ENCODE peak calls at places on chromosomes 1 and 21, in nine cellular contexts. One of them, this sample, is unnamed.

GRCh38 chr1:239912471-239912870 is 179.2 kb upstream of the FMN2 start:
- DNase-seq in esophagus muscularis mucosa: peak
- DNase-seq in ovary: no peak
- DNase-seq in A549: no peak
- DNase-seq in suprapubic skin: no peak
- DNase-seq in transverse colon: no peak
- DNase-seq in sigmoid colon: peak
- DNase-seq in stomach: no peak
- DNase-seq in K562: no peak
- DNase-seq in this sample: no peak

GRCh38 chr1:219088778-219089557 is 84.7 kb upstream of the LYPLAL1 start:
- DNase-seq in ovary: no peak
- DNase-seq in sigmoid colon: no peak
- DNase-seq in K562: peak
- DNase-seq in A549: peak
- DNase-seq in transverse colon: peak
- DNase-seq in suprapubic skin: no peak
- DNase-seq in stomach: peak
- DNase-seq in esophagus muscularis mucosa: no peak
- DNase-seq in this sample: peak

GRCh38 chr1:168373869-168374268 is 93.2 kb downstream of the TBX19 start:
- DNase-seq in A549: no peak
- DNase-seq in transverse colon: no peak
- DNase-seq in sigmoid colon: no peak
- DNase-seq in suprapubic skin: no peak
- DNase-seq in ovary: no peak
- DNase-seq in esophagus muscularis mucosa: no peak
- DNase-seq in K562: peak
- DNase-seq in stomach: no peak
- DNase-seq in this sample: no peak

GRCh38 chr1:200411406-200412257 is 1.8 kb upstream of the ZNF281 start:
- DNase-seq in esophagus muscularis mucosa: no peak
- DNase-seq in sigmoid colon: no peak
- DNase-seq in suprapubic skin: no peak
- DNase-seq in ovary: no peak
- DNase-seq in stomach: no peak
- DNase-seq in A549: no peak
- DNase-seq in transverse colon: no peak
- DNase-seq in K562: no peak
- DNase-seq in this sample: no peak

GRCh38 chr1:67883069-67883468 is 49.8 kb upstream of the GNG12 start:
- DNase-seq in A549: peak
- DNase-seq in ovary: no peak
- DNase-seq in esophagus muscularis mucosa: no peak
- DNase-seq in transverse colon: no peak
- DNase-seq in K562: no peak
- DNase-seq in suprapubic skin: no peak
- DNase-seq in sigmoid colon: no peak
- DNase-seq in stomach: no peak
- DNase-seq in this sample: no peak

GRCh38 chr1:225653463-225654276 is 747 bp upstream of the ENAH start:
- DNase-seq in A549: peak
- DNase-seq in ovary: peak
- DNase-seq in stomach: peak
- DNase-seq in suprapubic skin: peak
- DNase-seq in transverse colon: peak
- DNase-seq in sigmoid colon: peak
- DNase-seq in K562: no peak
- DNase-seq in esophagus muscularis mucosa: peak
- DNase-seq in this sample: peak

GRCh38 chr1:91827094-91828006 is 58.6 kb downstream of the TGFBR3 start:
- DNase-seq in transverse colon: peak
- DNase-seq in esophagus muscularis mucosa: peak
- DNase-seq in A549: peak
- DNase-seq in sigmoid colon: peak
- DNase-seq in suprapubic skin: no peak
- DNase-seq in ovary: no peak
- DNase-seq in stomach: peak
- DNase-seq in K562: no peak
- DNase-seq in this sample: no peak

GRCh38 chr1:93033029-93033428 is 46.1 kb upstream of the MTF2 start:
- DNase-seq in ovary: no peak
- DNase-seq in A549: no peak
- DNase-seq in K562: peak
- DNase-seq in sigmoid colon: no peak
- DNase-seq in stomach: no peak
- DNase-seq in suprapubic skin: no peak
- DNase-seq in transverse colon: no peak
- DNase-seq in esophagus muscularis mucosa: no peak
- DNase-seq in this sample: no peak

DNA sequence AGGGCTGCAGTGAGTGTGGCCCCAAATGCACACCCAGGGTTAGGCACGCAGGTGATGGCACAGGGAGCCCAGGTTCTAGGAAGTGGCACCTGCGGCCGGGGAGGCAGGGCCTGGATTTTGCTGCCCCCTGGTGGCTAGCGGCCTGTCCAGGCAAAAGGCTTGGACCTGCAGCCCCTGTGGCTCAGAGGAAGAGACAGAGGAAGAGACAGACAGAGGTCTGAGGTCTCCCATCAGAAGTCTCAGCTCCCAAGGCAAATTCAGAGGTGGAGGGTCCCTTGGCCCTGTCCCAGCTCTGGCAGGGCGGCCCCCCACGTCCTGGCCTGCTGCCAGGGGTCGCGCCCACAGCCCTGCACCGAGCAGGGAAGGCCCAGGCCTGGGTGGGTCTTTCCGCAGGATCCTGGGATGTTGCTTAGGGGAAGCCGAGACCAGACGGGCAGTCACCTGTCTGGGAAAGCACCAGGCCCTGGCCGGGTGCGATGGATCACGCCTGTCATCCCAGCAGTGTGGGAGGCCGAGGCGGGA is 8.0 kb upstream of the TNFRSF14 start:
- DNase-seq in stomach: peak
- DNase-seq in K562: peak
- DNase-seq in A549: peak
- DNase-seq in transverse colon: peak
- DNase-seq in ovary: peak
- DNase-seq in sigmoid colon: peak
- DNase-seq in esophagus muscularis mucosa: no peak
- DNase-seq in suprapubic skin: peak
- DNase-seq in this sample: peak
- TF ChIP-seq POLR2A in stomach: no peak
- TF ChIP-seq POLR2A in K562: no peak
- TF ChIP-seq POLR2A in A549: no peak
- TF ChIP-seq POLR2A in transverse colon: peak
- TF ChIP-seq POLR2A in ovary: peak
- TF ChIP-seq POLR2A in sigmoid colon: no peak
- TF ChIP-seq POLR2A in esophagus muscularis mucosa: no peak
- TF ChIP-seq POLR2A in suprapubic skin: peak
- TF ChIP-seq POLR2A in this sample: no peak

GRCh38 chr21:15289896-15290841 is 225.4 kb upstream of the NRIP1 start:
- DNase-seq in sigmoid colon: peak
- DNase-seq in A549: no peak
- DNase-seq in suprapubic skin: no peak
- DNase-seq in esophagus muscularis mucosa: no peak
- DNase-seq in K562: peak
- DNase-seq in stomach: peak
- DNase-seq in ovary: peak
- DNase-seq in transverse colon: peak
- DNase-seq in this sample: no peak
- TF ChIP-seq EP300 in sigmoid colon: no peak
- TF ChIP-seq EP300 in A549: no peak
- TF ChIP-seq EP300 in suprapubic skin: no peak
- TF ChIP-seq EP300 in esophagus muscularis mucosa: no peak
- TF ChIP-seq EP300 in K562: no peak
- TF ChIP-seq EP300 in stomach: no peak
- TF ChIP-seq EP300 in ovary: no peak
- TF ChIP-seq EP300 in transverse colon: no peak
- TF ChIP-seq EP300 in this sample: no peak

GRCh38 chr1:23562138-23562819 is 3.0 kb upstream of the ID3 start:
- DNase-seq in K562: peak
- DNase-seq in A549: peak
- DNase-seq in transverse colon: peak
- DNase-seq in sigmoid colon: peak
- DNase-seq in suprapubic skin: peak
- DNase-seq in ovary: peak
- DNase-seq in stomach: peak
- DNase-seq in esophagus muscularis mucosa: peak
- DNase-seq in this sample: peak
- TF ChIP-seq POLR2A in K562: peak
- TF ChIP-seq POLR2A in A549: no peak
- TF ChIP-seq POLR2A in transverse colon: peak
- TF ChIP-seq POLR2A in sigmoid colon: peak
- TF ChIP-seq POLR2A in suprapubic skin: peak
- TF ChIP-seq POLR2A in ovary: peak
- TF ChIP-seq POLR2A in stomach: no peak
- TF ChIP-seq POLR2A in esophagus muscularis mucosa: peak
- TF ChIP-seq POLR2A in this sample: peak

GRCh38 chr1:1308756-1309524 is 543 bp downstream of the PUSL1 start:
- DNase-seq in sigmoid colon: peak
- DNase-seq in ovary: no peak
- DNase-seq in suprapubic skin: no peak
- DNase-seq in A549: no peak
- DNase-seq in esophagus muscularis mucosa: no peak
- DNase-seq in K562: peak
- DNase-seq in transverse colon: peak
- DNase-seq in stomach: no peak
- DNase-seq in this sample: no peak

GRCh38 chr1:1310476-1311053 is 2.2 kb downstream of the PUSL1 start:
- DNase-seq in ovary: no peak
- DNase-seq in A549: no peak
- DNase-seq in stomach: no peak
- DNase-seq in transverse colon: no peak
- DNase-seq in sigmoid colon: no peak
- DNase-seq in K562: no peak
- DNase-seq in esophagus muscularis mucosa: no peak
- DNase-seq in suprapubic skin: no peak
- DNase-seq in this sample: no peak

GRCh38 chr1:1311107-1312104 is 3.0 kb downstream of the PUSL1 start:
- DNase-seq in ovary: no peak
- DNase-seq in esophagus muscularis mucosa: no peak
- DNase-seq in K562: no peak
- DNase-seq in sigmoid colon: no peak
- DNase-seq in stomach: no peak
- DNase-seq in transverse colon: no peak
- DNase-seq in suprapubic skin: no peak
- DNase-seq in A549: no peak
- DNase-seq in this sample: no peak

GRCh38 chr1:1307908-1308755 is at the start of the genes ACAP3 and PUSL1:
- DNase-seq in transverse colon: peak
- DNase-seq in suprapubic skin: peak
- DNase-seq in sigmoid colon: peak
- DNase-seq in A549: peak
- DNase-seq in esophagus muscularis mucosa: peak
- DNase-seq in K562: peak
- DNase-seq in stomach: peak
- DNase-seq in ovary: peak
- DNase-seq in this sample: peak

GRCh38 chr1:1309525-1310385 is 1.4 kb downstream of the PUSL1 start:
- DNase-seq in stomach: no peak
- DNase-seq in ovary: no peak
- DNase-seq in suprapubic skin: no peak
- DNase-seq in esophagus muscularis mucosa: no peak
- DNase-seq in transverse colon: no peak
- DNase-seq in sigmoid colon: no peak
- DNase-seq in A549: no peak
- DNase-seq in K562: peak
- DNase-seq in this sample: no peak
- TF ChIP-seq EP300 in stomach: no peak
- TF ChIP-seq EP300 in ovary: no peak
- TF ChIP-seq EP300 in suprapubic skin: no peak
- TF ChIP-seq EP300 in esophagus muscularis mucosa: no peak
- TF ChIP-seq EP300 in transverse colon: no peak
- TF ChIP-seq EP300 in sigmoid colon: no peak
- TF ChIP-seq EP300 in A549: no peak
- TF ChIP-seq EP300 in K562: no peak
- TF ChIP-seq EP300 in this sample: no peak

DNA sequence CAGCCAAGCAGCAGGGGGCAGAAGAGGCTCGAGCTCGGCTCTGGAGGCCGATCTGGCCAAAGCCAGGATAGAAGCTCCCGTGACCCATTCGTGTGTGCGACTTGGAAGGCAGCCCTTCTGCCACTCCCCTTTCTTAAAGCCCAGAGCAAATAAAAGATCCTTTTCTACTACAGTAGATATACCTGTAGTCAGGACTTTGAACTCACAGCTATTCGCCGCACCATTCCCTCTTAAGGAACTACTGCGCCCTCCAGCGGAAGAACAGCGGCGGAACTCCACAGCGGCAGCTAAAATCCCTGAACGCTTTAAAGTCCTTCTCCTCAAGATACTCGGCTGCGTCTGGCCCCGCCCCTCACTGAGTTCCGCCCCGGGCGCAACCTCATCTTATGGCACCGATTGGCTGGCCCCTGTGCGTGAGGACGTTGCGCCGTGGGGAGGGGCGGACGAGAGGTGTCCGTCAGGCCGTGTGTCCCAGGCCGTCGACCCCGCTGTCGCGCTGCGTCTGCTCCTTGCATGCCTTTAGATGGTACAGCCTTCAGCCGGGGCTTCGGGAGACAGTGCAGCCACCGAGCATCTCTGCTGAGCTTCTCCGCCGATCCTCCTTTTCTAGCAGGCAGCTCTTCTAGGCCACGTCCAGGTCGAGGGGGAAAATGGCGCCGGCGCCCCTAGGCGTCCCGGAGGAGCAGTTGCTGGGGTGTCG is at the start of gene LRIG2:
- DNase-seq in esophagus muscularis mucosa: peak
- DNase-seq in suprapubic skin: peak
- DNase-seq in stomach: peak
- DNase-seq in K562: peak
- DNase-seq in ovary: peak
- DNase-seq in A549: peak
- DNase-seq in sigmoid colon: peak
- DNase-seq in transverse colon: peak
- DNase-seq in this sample: peak
- TF ChIP-seq POLR2A in esophagus muscularis mucosa: peak
- TF ChIP-seq POLR2A in suprapubic skin: peak
- TF ChIP-seq POLR2A in stomach: peak
- TF ChIP-seq POLR2A in K562: peak
- TF ChIP-seq POLR2A in ovary: peak
- TF ChIP-seq POLR2A in A549: peak
- TF ChIP-seq POLR2A in sigmoid colon: peak
- TF ChIP-seq POLR2A in transverse colon: peak
- TF ChIP-seq POLR2A in this sample: peak

This sample was measured in tibial nerve.